ENCODE peak calls at places on chromosomes 1 and 21, in ten cellular contexts. U, L, T, F, B, Y, H, G, W and A are unnamed samples.

GRCh38 chr21:37045139-37045538 is 27.7 kb downstream of the PIGP start:
- DNase-seq in W (peak), U (no peak), F (no peak), L (no peak), H (no peak), T (no peak), Y (no peak), B (no peak), G (no peak), A (no peak)

GRCh38 chr1:175221548-175222175 is 29.1 kb upstream of the KIAA0040 start:
- DNase-seq in T (no peak), Y (peak), H (no peak), U (no peak), W (no peak), B (peak), L (no peak), G (no peak), F (peak), A (peak)

GRCh38 chr1:225509770-225510169 is 81.9 kb upstream of the LBR start:
- DNase-seq in L (no peak), B (no peak), H (no peak), T (no peak), U (no peak), Y (no peak), G (no peak), F (no peak), W (no peak), A (no peak)

GRCh38 chr1:183366116-183366515 is 52.1 kb downstream of the NMNAT2 start:
- DNase-seq in T (no peak), U (no peak), L (no peak), G (no peak), Y (no peak), W (no peak), B (no peak), F (no peak), H (no peak), A (no peak)

GRCh38 chr1:151593651-151594625 is 17.9 kb upstream of the SNX27 start:
- DNase-seq in U (no peak), G (peak), B (peak), H (peak), F (peak), T (peak), Y (peak), L (peak), W (peak), A (peak)

GRCh38 chr1:53600486-53600885 is 138.5 kb downstream of the GLIS1 start:
- DNase-seq in W (no peak), Y (no peak), F (no peak), T (no peak), B (peak), U (no peak), H (no peak), G (no peak), L (no peak), A (no peak)

GRCh38 chr1:222781251-222781650 is 33.6 kb upstream of the DISP1 start:
- DNase-seq in Y (no peak), B (no peak), H (no peak), U (no peak), T (no peak), L (no peak), G (no peak), F (no peak), W (peak), A (no peak)

GRCh38 chr1:206797534-206798383 is 25.5 kb upstream of the IL10 start:
- DNase-seq in F (peak), U (no peak), H (no peak), G (no peak), Y (no peak), B (no peak), W (peak), T (peak), L (no peak), A (peak)

GRCh38 chr1:176801553-176802020 is 338.6 kb downstream of the PAPPA2 start:
- DNase-seq in B (no peak), G (no peak), L (no peak), Y (no peak), H (no peak), T (no peak), F (no peak), W (no peak), U (no peak), A (peak)

GRCh38 chr1:201307239-201307638 is 23.9 kb downstream of the PKP1 start:
- DNase-seq in U (no peak), L (no peak), Y (no peak), G (no peak), H (no peak), B (no peak), T (no peak), F (no peak), W (no peak), A (no peak)

GRCh38 chr1:152160553-152160952 is 1.5 kb upstream of the RPTN start:
- DNase-seq in F (no peak), B (no peak), Y (no peak), U (no peak), T (no peak), W (no peak), L (no peak), H (no peak), G (no peak), A (no peak)

GRCh38 chr1:187417524-187417923 is 588.8 kb downstream of the PLA2G4A start:
- DNase-seq in H (no peak), Y (no peak), G (no peak), T (no peak), W (no peak), L (no peak), F (no peak), B (no peak), U (no peak), A (no peak)

GRCh38 chr1:17826165-17826488 is 71.0 kb downstream of the ACTL8 start:
- DNase-seq in W (peak), F (peak), Y (peak), T (peak), U (no peak), B (no peak), G (peak), H (peak), L (peak), A (peak)
- TF ChIP-seq CTCF in W (peak), F (peak), Y (peak), T (peak), U (peak), B (peak), G (peak), H (no peak), L (peak), A (peak)

DNA sequence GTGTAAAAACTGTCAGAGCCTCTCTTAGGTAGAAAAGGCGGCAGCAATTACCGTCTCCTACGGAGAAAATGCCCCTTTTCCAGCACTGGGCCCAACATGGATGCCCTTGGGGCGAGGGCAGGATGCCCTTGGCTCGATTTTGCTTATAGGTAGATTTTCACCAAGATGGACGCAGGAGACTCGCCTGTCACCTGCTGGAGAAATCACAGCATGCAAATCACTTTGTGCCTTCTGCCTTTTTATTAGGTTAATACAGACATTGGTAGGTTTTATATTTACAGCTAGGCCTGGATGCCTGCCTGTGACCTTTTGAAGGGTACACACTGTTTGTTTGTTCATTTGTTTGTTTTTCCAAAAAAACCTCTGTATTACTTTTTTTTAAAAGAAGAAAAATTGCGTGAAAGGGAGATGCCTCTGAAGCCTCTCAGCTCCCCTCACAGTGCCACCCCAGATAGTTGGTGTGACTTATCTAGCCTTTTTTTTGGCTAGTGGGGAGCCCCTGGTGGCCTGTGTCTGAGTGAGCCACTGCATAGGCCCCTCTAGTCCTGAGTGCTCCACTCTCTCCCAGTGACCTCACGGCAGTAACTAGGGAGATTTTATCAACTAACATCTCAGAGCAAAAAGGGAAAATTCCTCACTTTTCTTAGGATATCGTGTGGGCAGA is 2.5 kb downstream of the ATP1B1 start:
- DNase-seq in F (no peak), G (no peak), U (no peak), B (no peak), T (no peak), Y (no peak), H (no peak), W (peak), L (peak), A (no peak)
- TF ChIP-seq CTCF in F (no peak), G (no peak), U (no peak), B (no peak), T (peak), Y (no peak), H (no peak), W (peak), L (peak), A (no peak)

GRCh38 chr1:102434421-102434820 is 437.7 kb upstream of the OLFM3 start:
- DNase-seq in F (peak), W (peak), L (no peak), U (no peak), Y (no peak), B (no peak), T (peak), G (no peak), H (no peak), A (peak)
- TF ChIP-seq CTCF in F (peak), W (peak), L (peak), U (no peak), Y (peak), B (no peak), T (peak), G (no peak), H (no peak), A (peak)

DNA sequence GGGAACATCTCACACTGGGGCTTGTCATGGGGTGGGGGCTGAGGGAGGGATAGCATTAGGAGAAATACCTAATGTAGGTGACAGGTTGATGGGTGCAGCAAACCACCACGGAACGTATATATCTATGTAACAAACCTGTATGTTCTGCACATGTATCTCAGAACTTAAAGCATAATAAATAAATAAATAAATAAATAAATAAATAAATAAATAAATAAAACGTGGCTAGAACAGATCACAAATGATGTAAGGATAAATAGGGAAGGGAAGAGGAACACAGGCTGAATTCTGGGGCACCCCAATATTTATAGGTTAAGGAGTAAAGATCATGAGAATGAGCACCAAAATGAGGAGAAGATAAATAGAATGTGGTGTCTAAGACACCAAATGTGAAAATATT is 592.2 kb downstream of the AMY1C start:
- DNase-seq in F (no peak), B (no peak), U (no peak), H (no peak), T (no peak), L (no peak), W (no peak), G (no peak), Y (no peak), A (no peak)
- TF ChIP-seq CTCF in F (no peak), B (no peak), U (no peak), H (no peak), T (no peak), L (no peak), W (no peak), G (no peak), Y (no peak), A (no peak)